ENCODE peak calls at places on chromosomes 6 and 20, in ten cellular contexts. H is esophagus muscularis mucosa; M is glutamatergic neuron; I is A549; V is keratinocyte; U is ovary; Z is CD8-positive, alpha-beta T cell; P is hepatocyte; R is cardiac fibroblast; G is mucosa of descending colon. S is an unnamed sample.

GRCh38 chr20:7347409-7347808 is 579.9 kb downstream of the BMP2 start:
- DNase-seq in G (no peak), R (no peak), U (no peak), H (no peak), V (peak), Z (no peak), P (no peak), I (no peak), M (no peak), S (no peak)

GRCh38 chr6:143457563-143458359 is 7.2 kb downstream of the PEX3 start:
- DNase-seq in I (no peak), H (no peak), V (no peak), R (peak), Z (no peak), U (no peak), M (no peak), G (no peak), P (no peak), S (no peak)

GRCh38 chr6:151229401-151230276 is 10.1 kb upstream of the AKAP12 start:
- DNase-seq in R (no peak), G (no peak), P (no peak), H (no peak), V (no peak), I (no peak), U (no peak), Z (no peak), M (no peak), S (no peak)

GRCh38 chr6:26388014-26388413 is 5.1 kb downstream of the BTN2A2 start:
- DNase-seq in H (no peak), Z (no peak), U (no peak), M (no peak), I (no peak), R (no peak), G (no peak), P (peak), V (no peak), S (no peak)

GRCh38 chr6:163694988-163695942 is 280.7 kb downstream of the QKI start:
- DNase-seq in I (no peak), M (no peak), Z (no peak), H (no peak), V (no peak), P (peak), G (no peak), U (no peak), R (no peak), S (no peak)

GRCh38 chr6:80143312-80143960 is 37.0 kb downstream of the BCKDHB start:
- DNase-seq in G (no peak), H (no peak), V (no peak), I (peak), Z (no peak), R (peak), P (peak), M (no peak), U (peak), S (peak)

GRCh38 chr20:45833883-45834796 is 541 bp downstream of the SNX21 start:
- DNase-seq in M (peak), V (no peak), R (peak), Z (peak), P (peak), U (peak), G (peak), H (no peak), I (peak), S (peak)

GRCh38 chr6:42173101-42173500 is at the start of gene GUCA1A:
- DNase-seq in I (no peak), G (no peak), P (no peak), V (no peak), M (no peak), Z (no peak), R (no peak), H (no peak), U (no peak), S (no peak)

GRCh38 chr6:100465701-100466409 is 1.1 kb upstream of the SIM1 start:
- DNase-seq in P (no peak), M (no peak), G (no peak), H (peak), I (no peak), Z (no peak), U (no peak), V (no peak), R (no peak), S (no peak)

GRCh38 chr6:82775361-82775760 is 290.3 kb downstream of the UBE3D start:
- DNase-seq in R (no peak), V (no peak), G (no peak), I (no peak), Z (no peak), H (no peak), U (no peak), M (no peak), P (no peak), S (no peak)
- TF ChIP-seq CTCF in R (no peak), V (no peak), G (no peak), I (no peak), Z (no peak), H (no peak), U (no peak), M (no peak), P (no peak), S (no peak)

GRCh38 chr20:33685328-33686007 is 717 bp downstream of the E2F1 start:
- DNase-seq in H (no peak), Z (peak), V (no peak), M (peak), P (peak), U (no peak), I (peak), R (no peak), G (peak), S (peak)

GRCh38 chr20:33687370-33687915 is 1.3 kb upstream of the E2F1 start:
- DNase-seq in R (peak), U (no peak), G (no peak), P (peak), H (no peak), V (no peak), I (no peak), Z (no peak), M (no peak), S (no peak)

GRCh38 chr20:33686984-33687366 is 790 bp upstream of the E2F1 start:
- DNase-seq in U (no peak), P (no peak), R (no peak), V (no peak), Z (no peak), I (no peak), G (no peak), H (no peak), M (no peak), S (no peak)

GRCh38 chr20:33684533-33685327 is 1.5 kb downstream of the E2F1 start:
- DNase-seq in Z (no peak), P (no peak), G (no peak), V (no peak), H (no peak), R (no peak), I (no peak), M (no peak), U (peak), S (no peak)

DNA sequence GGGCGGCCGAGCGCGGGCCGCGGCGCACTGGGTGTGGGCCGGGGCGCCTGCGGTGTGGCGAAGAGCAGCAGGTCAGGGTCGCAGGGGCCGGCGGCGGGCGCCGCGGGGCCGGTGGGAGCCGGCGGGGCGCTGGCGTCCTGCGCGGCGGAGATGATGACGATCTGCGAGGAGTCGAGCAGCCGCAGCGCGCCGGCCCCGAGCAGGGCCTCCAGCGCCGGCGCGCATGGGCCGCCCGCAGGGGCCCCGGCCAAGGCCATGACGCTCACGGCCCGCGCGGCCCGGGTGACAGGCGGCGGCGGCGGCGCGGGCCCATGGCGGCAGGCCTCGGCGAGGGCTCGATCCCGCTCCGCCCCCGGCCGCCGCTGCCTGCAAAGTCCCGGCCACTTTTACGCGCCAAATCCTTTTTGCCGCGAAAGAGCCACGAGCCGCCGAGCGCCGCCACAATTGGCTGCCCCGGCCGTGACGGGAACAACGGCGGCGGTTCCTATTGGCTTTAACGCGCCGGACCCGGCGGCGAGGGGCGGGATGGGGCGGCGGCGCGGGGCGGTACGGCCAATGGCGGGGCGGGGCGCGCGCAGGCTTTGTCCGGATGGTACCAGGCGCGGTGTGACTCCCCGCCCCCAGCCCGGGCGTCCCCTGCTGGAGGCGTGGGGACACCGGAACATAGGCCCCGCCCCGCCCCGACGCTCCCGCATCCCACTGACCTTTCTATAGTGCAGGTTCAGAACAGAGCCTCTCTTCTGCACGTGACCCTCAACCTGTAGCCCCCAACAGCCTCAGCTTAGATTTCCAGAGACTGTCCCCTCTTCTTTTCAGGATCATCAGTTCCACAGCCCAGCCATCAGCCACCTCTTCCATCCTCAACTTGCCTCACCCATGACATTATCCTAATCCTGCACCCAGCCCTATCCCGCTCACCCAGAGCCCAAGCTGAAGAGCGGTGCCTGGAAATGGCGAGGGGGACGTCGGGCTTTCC is at the start of gene E2F1:
- DNase-seq in H (peak), R (peak), I (peak), V (no peak), M (peak), Z (peak), U (peak), P (peak), G (peak), S (peak)
- TF ChIP-seq CTCF in H (peak), R (peak), I (no peak), V (no peak), M (no peak), Z (no peak), U (peak), P (peak), G (peak), S (peak)

GRCh38 chr6:13229205-13230085 is 98.9 kb downstream of the TBC1D7 start:
- DNase-seq in P (peak), U (no peak), M (no peak), I (peak), H (no peak), R (peak), V (no peak), Z (peak), G (no peak), S (peak)
- TF ChIP-seq CTCF in P (no peak), U (no peak), M (no peak), I (peak), H (no peak), R (no peak), V (no peak), Z (no peak), G (no peak), S (no peak)

DNA sequence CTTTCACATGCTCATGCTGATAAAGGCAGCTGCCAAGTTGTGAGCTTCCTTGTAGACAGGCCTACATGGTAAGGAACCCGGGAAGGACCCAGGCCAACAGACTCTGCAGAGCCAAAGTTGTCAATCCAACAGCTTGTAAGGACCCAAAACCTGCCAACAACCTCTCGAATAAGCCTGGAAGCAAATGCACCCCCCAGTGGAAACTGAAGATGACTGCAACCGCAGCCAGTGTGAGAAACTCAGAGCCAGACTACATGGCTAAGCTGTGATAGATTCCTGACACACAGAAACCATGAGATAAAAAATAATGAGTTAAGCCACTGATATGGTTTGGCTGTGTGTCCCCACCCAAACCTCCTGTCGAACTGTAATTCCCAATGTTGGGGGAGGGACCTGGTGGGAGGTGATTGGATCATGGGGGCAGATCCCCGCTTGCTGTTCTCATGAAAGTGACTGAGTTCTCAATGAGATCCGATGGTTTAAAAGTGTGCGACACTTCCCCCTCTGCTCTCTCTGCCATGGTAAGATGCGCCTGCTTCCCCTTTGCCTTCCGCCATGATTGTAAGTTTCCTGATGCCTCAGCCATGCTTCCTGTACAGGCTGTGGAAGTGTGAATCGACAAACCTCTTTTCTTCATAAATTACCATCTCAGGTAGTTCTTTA is 18.8 kb upstream of the CLPSL2 start:
- DNase-seq in V (no peak), U (no peak), H (no peak), P (peak), G (no peak), M (no peak), I (peak), Z (no peak), R (peak), S (no peak)
- TF ChIP-seq CTCF in V (peak), U (no peak), H (peak), P (peak), G (no peak), M (no peak), I (peak), Z (no peak), R (peak), S (peak)

GRCh38 chr20:3808141-3808479 is 12.0 kb downstream of the CDC25B start:
- DNase-seq in G (peak), M (no peak), Z (no peak), R (peak), H (peak), U (peak), P (peak), I (peak), V (no peak), S (no peak)
- TF ChIP-seq CTCF in G (no peak), M (no peak), Z (no peak), R (no peak), H (peak), U (no peak), P (no peak), I (no peak), V (no peak), S (no peak)

GRCh38 chr6:132131777-132132176 is 180.6 kb upstream of the CCN2 start:
- DNase-seq in U (peak), H (no peak), I (peak), M (peak), V (peak), G (no peak), P (peak), R (peak), Z (no peak), S (no peak)

GRCh38 chr6:132131351-132131750 is 180.2 kb upstream of the CCN2 start:
- DNase-seq in R (peak), U (no peak), Z (no peak), H (no peak), I (no peak), G (no peak), P (no peak), M (no peak), V (no peak), S (no peak)

GRCh38 chr6:132132420-132132819 is 181.2 kb upstream of the CCN2 start:
- DNase-seq in I (no peak), V (no peak), U (no peak), R (peak), M (no peak), G (no peak), Z (no peak), H (no peak), P (no peak), S (no peak)

GRCh38 chr6:132128424-132128823 is 177.3 kb upstream of the CCN2 start:
- DNase-seq in G (no peak), U (no peak), Z (no peak), H (no peak), I (no peak), M (no peak), P (no peak), V (no peak), R (no peak), S (no peak)

DNA sequence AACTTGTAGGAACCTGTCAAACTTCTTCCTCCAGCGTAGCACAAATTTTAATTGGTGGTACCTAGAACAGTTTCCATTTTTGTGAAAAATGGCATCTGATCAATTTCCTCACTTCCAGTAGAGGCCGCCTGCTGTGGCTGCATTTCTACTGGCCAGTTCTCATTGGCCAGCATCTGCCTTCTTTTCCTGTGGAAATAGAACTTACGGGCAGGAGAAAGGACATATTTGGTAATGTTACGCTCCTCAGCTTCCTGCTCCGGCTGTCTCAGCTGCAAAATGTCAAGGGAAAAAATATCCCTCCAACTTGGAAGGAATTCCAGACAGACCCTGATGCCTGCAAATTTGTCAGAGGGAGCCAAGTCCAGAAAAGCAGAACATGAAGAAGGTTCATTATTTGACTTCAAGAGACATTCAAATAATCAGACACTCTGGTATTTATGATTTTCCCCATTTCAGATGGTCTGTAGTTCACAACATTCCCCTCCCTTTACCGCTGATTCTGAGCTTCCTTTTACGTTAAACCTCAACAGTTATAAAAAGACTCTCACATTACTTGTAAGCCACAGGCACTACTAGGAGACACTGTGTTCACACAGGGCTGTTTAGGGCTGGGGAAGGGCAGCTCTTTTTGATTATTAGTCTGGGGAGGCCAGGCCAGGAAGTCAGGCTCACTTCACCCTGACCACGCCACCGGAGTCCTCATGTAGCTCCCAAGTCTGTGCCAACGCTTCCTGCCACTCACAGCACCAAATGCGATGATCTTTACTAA is 179.5 kb upstream of the CCN2 start:
- DNase-seq in U (peak), P (no peak), V (no peak), Z (no peak), M (no peak), I (no peak), R (peak), H (no peak), G (no peak), S (no peak)
- TF ChIP-seq CTCF in U (no peak), P (no peak), V (no peak), Z (no peak), M (no peak), I (no peak), R (peak), H (no peak), G (no peak), S (no peak)

DNA sequence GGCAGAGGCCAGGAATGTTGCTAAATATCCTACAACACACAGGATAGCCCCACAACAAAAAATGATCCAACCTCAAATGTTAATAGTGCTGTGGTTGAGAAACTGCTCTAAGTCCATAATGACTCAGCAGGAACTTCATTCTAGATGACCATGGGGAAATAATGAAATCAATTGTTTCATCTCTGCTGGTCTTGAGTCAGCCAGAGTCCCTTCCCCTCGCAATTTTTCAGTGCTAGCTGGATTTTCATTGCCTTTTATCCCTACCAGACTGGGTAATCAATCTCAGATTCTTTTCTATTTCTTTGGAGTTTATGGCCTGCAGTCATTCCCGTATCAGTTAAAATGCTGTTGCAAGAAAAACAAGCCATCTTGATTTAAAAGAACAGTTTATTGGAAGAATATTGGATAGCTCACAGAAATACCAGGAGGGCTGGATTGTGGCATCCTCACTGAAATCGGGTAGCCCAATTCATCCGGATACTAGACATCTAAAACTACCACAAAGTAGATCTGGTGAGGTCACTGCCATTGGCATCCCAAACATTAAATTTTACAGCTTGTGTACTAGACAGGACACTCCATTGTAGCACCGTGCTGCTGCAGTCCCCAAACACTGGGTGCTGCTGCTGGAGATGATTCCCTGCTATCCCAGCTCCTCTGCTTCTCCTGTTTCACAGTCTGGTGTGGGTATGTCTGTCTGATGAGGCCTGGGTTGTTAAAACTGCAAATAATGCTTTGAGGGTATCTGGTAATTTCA is 30.3 kb upstream of the POPDC3 start:
- DNase-seq in Z (no peak), I (peak), R (peak), H (peak), M (no peak), G (no peak), U (no peak), V (no peak), P (no peak), S (no peak)
- TF ChIP-seq CTCF in Z (no peak), I (no peak), R (no peak), H (no peak), M (no peak), G (no peak), U (no peak), V (no peak), P (no peak), S (no peak)

DNA sequence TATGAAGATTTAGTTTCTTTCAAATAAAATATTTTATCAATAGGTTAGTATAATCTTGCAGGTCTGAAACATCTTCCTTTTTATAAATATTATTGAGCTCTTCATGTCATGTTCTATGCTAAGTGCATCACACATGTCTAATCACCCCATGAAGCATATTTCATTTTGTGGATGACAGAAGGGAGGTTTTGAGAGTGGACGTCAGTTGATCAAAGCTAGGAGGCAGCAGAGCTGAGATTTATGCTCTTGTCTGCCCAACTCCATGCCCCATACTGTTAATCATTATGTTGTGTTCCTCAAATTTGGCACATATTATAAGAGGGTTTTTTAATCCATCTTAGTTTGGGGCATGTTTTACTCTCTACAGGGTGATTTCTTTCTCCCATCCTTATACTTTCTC is 22.7 kb downstream of the DSE start:
- DNase-seq in M (no peak), V (no peak), P (no peak), R (no peak), I (peak), U (no peak), G (no peak), Z (no peak), H (no peak), S (no peak)
- TF ChIP-seq CTCF in M (no peak), V (peak), P (no peak), R (peak), I (no peak), U (no peak), G (no peak), Z (no peak), H (no peak), S (no peak)

DNA sequence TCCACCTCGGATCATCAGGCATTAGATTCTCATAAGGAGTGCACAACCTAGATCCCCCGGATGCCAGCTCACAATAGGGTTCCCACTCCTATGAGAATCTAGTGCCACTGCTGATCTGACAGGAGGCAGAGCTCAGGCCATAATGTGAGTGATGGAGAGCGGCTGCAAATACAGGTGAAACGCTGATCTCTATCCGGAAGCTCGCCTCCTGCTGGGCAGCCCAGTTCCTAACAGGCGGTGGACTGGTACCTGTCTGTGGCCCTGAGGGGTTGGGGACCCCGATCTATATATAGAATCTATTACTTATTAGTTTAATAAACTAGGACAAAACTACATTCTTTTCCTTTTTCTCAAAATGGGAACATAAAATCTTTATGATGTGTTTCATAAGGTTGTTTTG is 741.9 kb downstream of the RFPL4B start:
- DNase-seq in U (no peak), P (no peak), V (no peak), Z (no peak), H (no peak), I (no peak), M (no peak), R (no peak), G (no peak), S (no peak)
- TF ChIP-seq CTCF in U (no peak), P (no peak), V (no peak), Z (no peak), H (no peak), I (no peak), M (no peak), R (peak), G (no peak), S (no peak)

S was measured in Peyer's patch.